ENCODE peak calls at places on chromosome 16, in eight cellular contexts. R, L, C, P, I, M, Z and X are unnamed samples.

GRCh38 chr16:51243836-51244483 is 92.9 kb upstream of the SALL1 start:
- DNase-seq in Z (no peak), M (no peak), R (no peak), C (peak; percentile 11), P (no peak), I (no peak), L (no peak), X (no peak)

GRCh38 chr16:8740775-8741355 is 56.6 kb downstream of the TMEM186 start:
- DNase-seq in Z (no peak), L (no peak), P (no peak), C (no peak), M (no peak), R (no peak), I (no peak), X (no peak)

GRCh38 chr16:3650631-3651265 is 3.7 kb upstream of the DNASE1 start:
- DNase-seq in I (peak; percentile 8), M (no peak), P (no peak), Z (no peak), R (no peak), C (no peak), L (no peak), X (no peak)

GRCh38 chr16:15616475-15616874 is 26.5 kb downstream of the MARF1 start:
- DNase-seq in L (no peak), Z (no peak), R (no peak), M (no peak), I (no peak), P (no peak), C (no peak), X (no peak)

GRCh38 chr16:84761448-84762368 is 58.1 kb upstream of the CRISPLD2 start:
- DNase-seq in R (no peak), L (no peak), Z (no peak), I (no peak), M (no peak), P (no peak), C (no peak), X (no peak)

GRCh38 chr16:22813946-22814325 is at the start of gene HS3ST2:
- DNase-seq in Z (peak; percentile 90), C (no peak), M (no peak), R (no peak), I (peak; percentile 65), L (peak; percentile 36), P (no peak), X (no peak)

GRCh38 chr16:49466529-49466831 is 92.9 kb downstream of the C16orf78 start:
- DNase-seq in L (no peak), R (no peak), Z (no peak), I (no peak), C (no peak), M (no peak), P (no peak), X (no peak)

GRCh38 chr16:49531425-49531824 is 157.8 kb downstream of the C16orf78 start:
- DNase-seq in P (no peak), R (no peak), L (no peak), I (no peak), Z (peak; percentile 53), C (no peak), M (no peak), X (no peak)

GRCh38 chr16:66881014-66881417 is 701 bp downstream of the PDP2 start:
- DNase-seq in C (no peak), P (peak; percentile 30), L (no peak), I (no peak), R (no peak), Z (no peak), M (peak; percentile 56), X (peak; percentile 57)

GRCh38 chr16:52912565-52913173 is 140.0 kb downstream of the CHD9NB start:
- DNase-seq in M (peak; percentile 64), C (peak; percentile 72), L (peak; percentile 33), I (peak; percentile 83), P (peak; percentile 48), Z (peak; percentile 55), R (peak; percentile 55), X (peak; percentile 70)

GRCh38 chr16:64428463-64428862 is 693.4 kb downstream of the CDH11 start:
- DNase-seq in C (no peak), I (no peak), P (peak; percentile 82), R (no peak), M (no peak), L (no peak), Z (peak; percentile 6), X (no peak)

GRCh38 chr16:71406316-71406715 is 35.5 kb downstream of the TLE7 start:
- DNase-seq in P (no peak), I (no peak), Z (no peak), L (no peak), C (no peak), R (no peak), M (no peak), X (no peak)

GRCh38 chr16:9970796-9971195 is 211.4 kb downstream of the GRIN2A start:
- DNase-seq in P (no peak), M (no peak), L (no peak), Z (no peak), R (no peak), C (no peak), I (no peak), X (no peak)

GRCh38 chr16:77223184-77223583 is 24.0 kb downstream of the SYCE1L start:
- DNase-seq in R (no peak), I (peak; percentile 65), M (peak; percentile 60), Z (peak; percentile 35), P (no peak), C (peak; percentile 27), L (no peak), X (peak; percentile 40)

GRCh38 chr16:75494696-75495601 is at the start of gene CHST6:
- DNase-seq in Z (peak; percentile 67), R (no peak), C (peak; percentile 17), M (peak; percentile 43), I (peak; percentile 82), L (no peak), P (peak; percentile 27), X (peak; percentile 47)

GRCh38 chr16:12317121-12317810 is 340.7 kb downstream of the SNX29 start:
- DNase-seq in I (no peak), Z (no peak), C (no peak), L (no peak), R (no peak), P (no peak), M (no peak), X (no peak)

GRCh38 chr16:18839555-18839954 is 38.2 kb upstream of the ARL6IP1 start:
- DNase-seq in I (no peak), L (no peak), M (no peak), C (no peak), P (no peak), R (no peak), Z (no peak), X (no peak)

GRCh38 chr16:83348991-83349390 is 458.8 kb upstream of the HSBP1 start:
- DNase-seq in C (no peak), P (no peak), Z (no peak), R (no peak), M (no peak), L (no peak), I (no peak), X (no peak)

GRCh38 chr16:86553356-86553755 is 1.7 kb downstream of the MTHFSD start:
- DNase-seq in R (no peak), L (no peak), P (no peak), M (no peak), Z (no peak), C (no peak), I (no peak), X (no peak)
- TF ChIP-seq MAX in R (no peak), L (no peak), P (no peak), M (no peak), Z (no peak), C (no peak), I (no peak), X (no peak)

DNA sequence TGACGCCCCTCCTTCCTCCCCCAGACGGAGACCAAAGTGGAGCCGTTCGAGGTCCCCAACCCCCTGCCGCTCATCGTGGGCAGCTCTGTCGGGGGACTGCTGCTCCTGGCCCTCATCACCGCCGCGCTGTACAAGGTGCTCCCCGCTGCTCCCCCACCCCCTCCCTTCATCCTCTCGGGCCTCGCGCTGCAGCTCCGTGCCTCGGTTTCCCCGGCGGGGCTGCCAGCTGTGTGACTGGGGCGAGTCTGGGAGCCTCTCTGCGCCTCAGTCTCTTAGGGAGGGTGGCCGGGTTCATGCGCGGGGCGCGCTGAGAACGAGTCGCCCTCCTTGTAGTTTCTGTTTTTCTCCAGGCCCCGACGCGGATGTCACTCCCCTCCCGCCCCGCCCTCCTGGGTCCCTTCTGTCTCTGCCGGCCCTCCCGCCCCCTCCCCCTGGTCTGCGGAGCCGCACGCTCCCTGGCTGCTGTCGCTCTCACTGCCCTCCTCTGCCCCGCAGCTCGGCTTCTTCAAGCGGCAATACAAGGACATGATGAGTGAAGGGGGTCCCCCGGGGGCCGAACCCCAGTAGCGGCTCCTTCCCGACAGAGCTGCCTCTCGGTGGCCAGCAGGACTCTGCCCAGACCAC is 23.7 kb upstream of the ITGAX start:
- DNase-seq in C (no peak), R (no peak), M (no peak), Z (no peak), I (peak; percentile 50), L (no peak), P (no peak), X (peak; percentile 62)
- TF ChIP-seq MAX in C (no peak), R (no peak), M (no peak), Z (no peak), I (no peak), L (no peak), P (no peak), X (no peak)

DNA sequence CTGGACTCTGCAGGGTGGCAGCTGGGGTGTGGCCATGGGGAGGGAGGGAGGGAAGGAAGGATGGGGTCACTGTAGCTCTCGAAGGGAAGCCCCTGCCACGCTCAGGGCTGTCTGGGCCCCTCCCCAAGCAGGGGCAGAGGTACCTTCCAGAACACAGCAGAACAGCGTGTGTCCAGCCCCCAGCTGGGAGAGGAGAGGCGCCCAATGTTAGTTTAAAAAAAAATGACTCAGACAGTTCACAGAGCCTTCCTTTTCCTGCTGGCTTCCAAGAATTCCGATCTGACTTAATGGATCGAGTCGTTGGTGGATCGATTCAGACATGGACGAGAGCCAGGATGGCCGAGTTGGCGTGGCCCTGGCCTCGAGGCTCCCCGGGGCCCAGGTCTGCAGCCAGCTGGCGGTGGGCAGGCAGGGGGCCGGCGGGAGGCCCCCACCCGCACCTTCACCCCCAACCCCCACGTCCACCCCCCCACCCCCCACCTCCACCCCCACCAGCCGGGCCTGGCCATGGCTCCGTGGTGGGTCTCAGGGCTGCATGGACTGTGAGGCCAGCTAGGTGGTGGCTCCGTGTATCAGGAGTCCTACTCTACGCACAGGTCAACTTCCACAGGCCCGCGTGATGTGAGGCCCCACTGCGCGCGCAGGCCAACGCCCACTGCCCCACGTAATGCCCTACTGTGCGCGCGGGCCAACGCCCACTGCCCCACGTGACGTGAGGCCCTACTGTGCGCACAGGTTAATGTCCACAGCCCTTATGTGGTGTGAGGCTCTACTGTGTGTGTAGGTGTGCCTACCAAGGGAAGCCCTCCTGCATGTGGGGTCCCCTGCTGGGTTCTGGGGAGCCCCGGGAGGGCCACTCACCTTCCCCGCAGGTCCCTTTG is 21.8 kb downstream of the CACNA1H start:
- DNase-seq in Z (no peak), P (no peak), L (no peak), R (peak; percentile 43), C (no peak), I (no peak), M (no peak), X (no peak)
- TF ChIP-seq MAX in Z (no peak), P (no peak), L (no peak), R (no peak), C (no peak), I (no peak), M (no peak), X (no peak)

DNA sequence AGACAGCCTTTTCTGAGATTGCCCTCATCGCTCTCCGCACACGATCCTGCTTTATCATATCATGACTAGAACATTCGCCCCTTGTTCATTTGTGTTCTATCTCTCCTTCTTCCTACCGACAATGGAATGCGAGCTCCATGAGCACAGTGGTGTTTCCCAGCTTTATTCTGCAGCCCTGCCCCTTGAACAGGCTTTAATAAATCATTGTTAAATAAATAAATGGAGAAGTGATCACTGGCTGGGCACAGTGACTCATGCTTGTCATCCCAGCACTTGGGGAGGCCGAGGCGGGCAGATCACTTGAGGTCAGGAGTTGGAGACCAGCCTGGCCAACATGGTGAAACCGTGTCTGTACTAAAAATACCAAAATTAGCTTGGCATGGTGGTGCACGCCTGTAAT is 1063.3 kb upstream of the EEF2KMT start:
- DNase-seq in I (no peak), L (no peak), Z (no peak), R (no peak), P (no peak), C (no peak), M (no peak), X (no peak)
- TF ChIP-seq MAX in I (no peak), L (no peak), Z (no peak), R (no peak), P (no peak), C (no peak), M (no peak), X (no peak)